ENCODE peak calls at places on chromosomes 6 and 20, in six cellular contexts. O is iris pigment epithelial cell; N is stimulated activated CD8-positive, alpha-beta memory T cell treated with anti-CD3 and anti-CD28 coated beads, Interleukin-4, amount 100 ng/mL, for 4 hours; A is activated T-cell treated with anti-CD3 and anti-CD28 coated beads for 1 hour; H is T1000; W is retina. R is an unnamed sample.

GRCh38 chr6:45483501-45483900 is 105.8 kb upstream of the SUPT3H start:
- DNase-seq in O (peak), N (no peak), A (no peak), H (no peak), W (no peak), R (no peak)

GRCh38 chr6:11942185-11942864 is 69.8 kb upstream of the HIVEP1 start:
- DNase-seq in O (no peak), N (no peak), A (no peak), H (no peak), W (no peak), R (no peak)

GRCh38 chr6:147925826-147926225 is 416.8 kb upstream of the SASH1 start:
- DNase-seq in O (no peak), N (no peak), A (no peak), H (no peak), W (no peak), R (no peak)

GRCh38 chr20:49585585-49586245 is 17.8 kb upstream of the PTGIS start:
- DNase-seq in O (no peak), N (no peak), A (no peak), H (no peak), W (no peak), R (no peak)

GRCh38 chr6:35048031-35048613 is 93.0 kb downstream of the TCP11 start:
- DNase-seq in O (no peak), N (no peak), A (no peak), H (no peak), W (peak), R (peak)

GRCh38 chr6:56363796-56364195 is 116.4 kb upstream of the COL21A1 start:
- DNase-seq in O (no peak), N (no peak), A (no peak), H (no peak), W (peak), R (no peak)

GRCh38 chr6:37068523-37069270 is 63.2 kb downstream of the FGD2 start:
- DNase-seq in O (no peak), N (no peak), A (no peak), H (no peak), W (no peak), R (no peak)

GRCh38 chr20:34709044-34709835 is 5.1 kb downstream of the TP53INP2 start:
- DNase-seq in O (peak), N (peak), A (peak), H (peak), W (peak), R (peak)

GRCh38 chr20:48339147-48339985 is 488.4 kb downstream of the PREX1 start:
- DNase-seq in O (peak), N (no peak), A (no peak), H (no peak), W (no peak), R (no peak)

GRCh38 chr6:1821188-1822183 is 211.8 kb downstream of the FOXC1 start:
- DNase-seq in O (peak), N (no peak), A (no peak), H (no peak), W (no peak), R (no peak)

GRCh38 chr20:33948480-33948879 is 45.2 kb upstream of the RALY start:
- DNase-seq in O (no peak), N (no peak), A (no peak), H (no peak), W (no peak), R (no peak)

GRCh38 chr6:124699038-124699437 is 263.2 kb upstream of the RNF217 start:
- DNase-seq in O (no peak), N (no peak), A (no peak), H (no peak), W (no peak), R (no peak)

GRCh38 chr20:1934162-1934561 is 39.0 kb downstream of the SIRPA start:
- DNase-seq in O (peak), N (no peak), A (no peak), H (no peak), W (no peak), R (no peak)

GRCh38 chr20:3218307-3218988 is 9.2 kb downstream of the ITPA start:
- DNase-seq in O (no peak), N (peak), A (peak), H (no peak), W (peak), R (peak)

GRCh38 chr6:18720075-18720474 is 332.9 kb downstream of the RNF144B start:
- DNase-seq in O (no peak), N (no peak), A (no peak), H (no peak), W (no peak), R (no peak)

GRCh38 chr6:167571550-167571949 is 246.7 kb downstream of the TTLL2 start:
- DNase-seq in O (no peak), N (no peak), A (no peak), H (no peak), W (no peak), R (no peak)

GRCh38 chr6:113903666-113904330 is 46.7 kb downstream of the MARCKS start:
- DNase-seq in O (peak), N (no peak), A (no peak), H (no peak), W (no peak), R (no peak)

GRCh38 chr20:37220796-37221195 is 40.8 kb downstream of the GHRH start:
- DNase-seq in O (peak), N (no peak), A (no peak), H (no peak), W (no peak), R (no peak)

GRCh38 chr6:158620963-158621693 is 23.4 kb downstream of the DYNLT1 start:
- DNase-seq in O (no peak), N (no peak), A (no peak), H (no peak), W (no peak), R (no peak)

GRCh38 chr6:35590622-35591066 is 77.9 kb upstream of the TULP1 start:
- DNase-seq in O (peak), N (no peak), A (no peak), H (no peak), W (no peak), R (no peak)

GRCh38 chr6:159788757-159789376 is 535 bp downstream of the TCP1 start:
- DNase-seq in O (peak), N (no peak), A (peak), H (no peak), W (no peak), R (peak)

GRCh38 chr6:30814137-30815084 is 69.9 kb upstream of the DDR1 start:
- DNase-seq in O (peak), N (no peak), A (peak), H (peak), W (no peak), R (no peak)

GRCh38 chr20:49647509-49647908 is 66.2 kb downstream of the B4GALT5 start:
- DNase-seq in O (peak), N (no peak), A (no peak), H (peak), W (no peak), R (no peak)

R was measured in glutamatergic neuron.